ENCODE peak calls at places on chromosomes 4 and X, in four cellular contexts. Y is cardiac muscle cell, Z is GM06990, A is astrocyte. W is an unnamed sample.

GRCh38 chrX:113873056-113873455 is 710.8 kb upstream of the HTR2C start:
- DNase-seq in A (no peak), Y (no peak), Z (no peak), W (no peak)

GRCh38 chrX:470686-471085 is 84.0 kb upstream of the PPP2R3B start:
- DNase-seq in Y (no peak), A (no peak), Z (no peak), W (no peak)

GRCh38 chr4:14096406-14096965 is 469.0 kb upstream of the BOD1L1 start:
- DNase-seq in Y (peak; percentile 53), A (peak; percentile 72), Z (no peak), W (peak; percentile 70)

GRCh38 chrX:140822861-140823260 is 113.3 kb downstream of the LINC00632 start:
- DNase-seq in Y (no peak), A (no peak), Z (no peak), W (no peak)

GRCh38 chr4:11037637-11038036 is 353.1 kb upstream of the CLNK start:
- DNase-seq in Z (no peak), Y (no peak), A (no peak), W (no peak)

GRCh38 chr4:107862658-107863057 is 37.9 kb downstream of the SGMS2 start:
- DNase-seq in Z (no peak), Y (peak; percentile 69), A (peak; percentile 55), W (no peak)

GRCh38 chr4:113784497-113785254 is 23.1 kb upstream of the CAMK2D start:
- DNase-seq in A (peak; percentile 99), Y (peak; percentile 97), Z (no peak), W (peak; percentile 93)

GRCh38 chr4:11301075-11301660 is 127.5 kb downstream of the HS3ST1 start:
- DNase-seq in A (no peak), Z (no peak), Y (no peak), W (no peak)

GRCh38 chrX:39936886-39937770 is 160.6 kb downstream of the BCOR start:
- DNase-seq in Y (no peak), A (no peak), Z (no peak), W (no peak)

GRCh38 chr4:7844247-7844991 is 95.2 kb downstream of the AFAP1 start:
- DNase-seq in Y (peak; percentile 89), A (peak; percentile 99), Z (no peak), W (peak; percentile 93)

GRCh38 chr4:3792813-3793212 is 26.6 kb downstream of the ADRA2C start:
- DNase-seq in Y (no peak), A (no peak), Z (no peak), W (no peak)
- TF ChIP-seq CTCF in Y (no peak), A (no peak), Z (no peak), W (no peak)

GRCh38 chrX:2781226-2781571 is 29.4 kb downstream of the XG start:
- DNase-seq in Z (no peak), A (no peak), Y (no peak), W (no peak)
- H3K4me3 ChIP-seq in Z (no peak overlapping the region), A (no peak overlapping the region), Y (no peak overlapping the region), W (no peak overlapping the region)

GRCh38 chr4:15906024-15906443 is 32.5 kb downstream of the FGFBP1 start:
- DNase-seq in Z (no peak), A (peak; percentile 68), Y (no peak), W (no peak)
- TF ChIP-seq CTCF in Z (no peak), A (no peak), Y (no peak), W (no peak)

GRCh38 chrX:24668111-24668510 is 21.0 kb upstream of the PCYT1B start:
- DNase-seq in A (peak; percentile 18), Z (no peak), Y (peak; percentile 74), W (no peak)

GRCh38 chrX:24676403-24677024 is 17.2 kb upstream of the POLA1 start:
- DNase-seq in A (no peak), Z (no peak), Y (peak; percentile 12), W (no peak)

GRCh38 chrX:24673424-24673823 is 20.3 kb upstream of the POLA1 start:
- DNase-seq in Z (no peak), Y (no peak), A (no peak), W (no peak)

GRCh38 chrX:24672701-24673190 is 21.0 kb upstream of the POLA1 start:
- DNase-seq in Z (no peak), A (no peak), Y (peak; percentile 8), W (no peak)
- H3K4me3 ChIP-seq in Z (no peak overlapping the region), A (no peak overlapping the region), Y (no peak overlapping the region), W (no peak overlapping the region)